ENCODE peak calls at places on chromosome 20, in five cellular contexts. Y is RPMI7951, X is GM13976, E is astrocyte of the cerebellum, B is RPMI8226. J is an unnamed sample.

GRCh38 chr20:48626226-48626937 is 201.4 kb downstream of the PREX1 start:
- DNase-seq in B (no peak), X (no peak), E (no peak), Y (peak), J (no peak)

GRCh38 chr20:47243003-47243402 is 113.5 kb downstream of the ZMYND8 start:
- DNase-seq in E (no peak), B (no peak), X (no peak), Y (no peak), J (no peak)

GRCh38 chr20:44914924-44915323 is 5.1 kb downstream of the PABPC1L start:
- DNase-seq in B (no peak), X (no peak), E (no peak), Y (no peak), J (no peak)

GRCh38 chr20:10040070-10040970 is 5.5 kb downstream of the ANKEF1 start:
- DNase-seq in E (peak), X (no peak), Y (peak), B (no peak), J (no peak)

GRCh38 chr20:5919634-5920544 is 30.4 kb downstream of the TRMT6 start:
- DNase-seq in E (no peak), X (no peak), B (no peak), Y (peak), J (no peak)

GRCh38 chr20:47502271-47502730 is 614 bp downstream of the NCOA3 start:
- DNase-seq in X (no peak), Y (no peak), E (peak), B (peak), J (no peak)

GRCh38 chr20:19937651-19938420 is 79.3 kb upstream of the NAA20 start:
- DNase-seq in E (no peak), Y (no peak), X (peak), B (peak), J (peak)

GRCh38 chr20:62907377-62908317 is 18.7 kb downstream of the DIDO1 start:
- DNase-seq in Y (no peak), X (no peak), E (no peak), B (no peak), J (no peak)

GRCh38 chr20:63122626-63123025 is 93.3 kb downstream of the YTHDF1 start:
- DNase-seq in E (no peak), B (no peak), Y (no peak), X (no peak), J (no peak)

GRCh38 chr20:55086421-55086820 is 611.0 kb downstream of the DOK5 start:
- DNase-seq in X (no peak), B (peak), Y (no peak), E (no peak), J (no peak)

GRCh38 chr20:63894358-63895201 is at the start of gene DNAJC5:
- DNase-seq in X (peak), B (peak), E (peak), Y (peak), J (peak)

GRCh38 chr20:61765871-61766654 is 299.6 kb downstream of the TAF4 start:
- DNase-seq in Y (no peak), X (no peak), B (no peak), E (no peak), J (no peak)

GRCh38 chr20:59861389-59861788 is 72.0 kb downstream of the SYCP2 start:
- DNase-seq in Y (no peak), B (no peak), E (no peak), X (no peak), J (no peak)

GRCh38 chr20:35702051-35702823 is 3.0 kb downstream of the ROMO1 start:
- DNase-seq in B (no peak), E (peak), Y (peak), X (no peak), J (no peak)

GRCh38 chr20:58569211-58570125 is 54.3 kb upstream of the APCDD1L start:
- DNase-seq in Y (no peak), E (no peak), B (no peak), X (no peak), J (no peak)

GRCh38 chr20:38883081-38883980 is 42.9 kb upstream of the FAM83D start:
- DNase-seq in X (no peak), E (no peak), B (no peak), Y (peak), J (no peak)

GRCh38 chr20:37308098-37309050 is 18.9 kb downstream of the MANBAL start:
- DNase-seq in B (no peak), Y (no peak), X (peak), E (no peak), J (peak)

GRCh38 chr20:840858-841567 is 7.5 kb downstream of the FAM110A start:
- DNase-seq in B (no peak), Y (no peak), X (no peak), E (no peak), J (peak)

GRCh38 chr20:62652051-62652893 is 10.0 kb downstream of the SLCO4A1 start:
- DNase-seq in E (peak), Y (peak), B (peak), X (peak), J (peak)

GRCh38 chr20:40499416-40499815 is 189.6 kb downstream of the MAFB start:
- DNase-seq in B (no peak), X (no peak), Y (no peak), E (no peak), J (no peak)

GRCh38 chr20:46070215-46070910 is 19.4 kb downstream of the NCOA5 start:
- DNase-seq in B (no peak), X (no peak), E (peak), Y (peak), J (no peak)